ENCODE peak calls at places on chromosomes 13 and 19, in four cellular contexts. K is NCI-H1092, Q is naive B cell, H is Caki2. B is an unnamed sample.

GRCh38 chr19:44848036-44848804 is 2.1 kb downstream of the NECTIN2 start:
- DNase-seq in K (no peak), Q (no peak), H (no peak), B (no peak)

GRCh38 chr19:47609885-47610545 is 1.1 kb downstream of the BICRA start:
- DNase-seq in K (no peak), Q (peak; percentile 28), H (peak; percentile 48), B (peak; percentile 52)

GRCh38 chr19:7526093-7526929 is 3.9 kb downstream of the MCOLN1 start:
- DNase-seq in K (no peak), Q (no peak), H (no peak), B (no peak)

GRCh38 chr19:13363235-13363634 is 143.0 kb downstream of the CACNA1A start:
- DNase-seq in K (no peak), Q (no peak), H (no peak), B (no peak)

GRCh38 chr13:39688699-39689405 is 33.4 kb downstream of the COG6 start:
- DNase-seq in K (no peak), Q (no peak), H (no peak), B (no peak)

GRCh38 chr19:47112664-47113445 is 721 bp downstream of the ZC3H4 start:
- DNase-seq in K (peak; percentile 97), Q (peak; percentile 100), H (peak; percentile 100), B (peak; percentile 95)

GRCh38 chr13:60627071-60627686 is 230.2 kb downstream of the TDRD3 start:
- DNase-seq in K (peak; percentile 11), Q (no peak), H (no peak), B (peak; percentile 8)

GRCh38 chr13:108618233-108618632 is 11.2 kb upstream of the MYO16 start:
- DNase-seq in K (no peak), Q (no peak), H (no peak), B (no peak)

GRCh38 chr13:111411186-111411858 is 90.9 kb downstream of the TEX29 start:
- DNase-seq in K (no peak), Q (no peak), H (no peak), B (no peak)

GRCh38 chr13:106241974-106242373 is 293.5 kb downstream of the EFNB2 start:
- DNase-seq in K (no peak), Q (no peak), H (no peak), B (no peak)

GRCh38 chr19:18756896-18757295 is 34.2 kb downstream of the COMP start:
- DNase-seq in K (no peak), Q (no peak), H (no peak), B (no peak)

GRCh38 chr13:85538957-85539356 is 260.3 kb downstream of the SLITRK6 start:
- DNase-seq in K (no peak), Q (no peak), H (no peak), B (no peak)

GRCh38 chr13:44307844-44308243 is 65.8 kb upstream of the SERP2 start:
- DNase-seq in K (no peak), Q (no peak), H (no peak), B (no peak)

GRCh38 chr13:66657165-66657895 is 572.8 kb downstream of the PCDH9 start:
- DNase-seq in K (peak; percentile 99), Q (no peak), H (peak; percentile 91), B (peak; percentile 94)

GRCh38 chr13:77143325-77143907 is 116.5 kb upstream of the FBXL3 start:
- DNase-seq in K (no peak), Q (no peak), H (no peak), B (no peak)

GRCh38 chr13:34748561-34748960 is 193.5 kb upstream of the NBEA start:
- DNase-seq in K (no peak), Q (no peak), H (peak; percentile 5), B (no peak)

GRCh38 chr19:49106648-49107135 is 7.5 kb upstream of the LIN7B start:
- DNase-seq in K (no peak), Q (peak; percentile 54), H (peak; percentile 65), B (peak; percentile 64)

GRCh38 chr13:42574435-42575311 is 721 bp downstream of the TNFSF11 start:
- DNase-seq in K (no peak), Q (peak; percentile 22), H (no peak), B (no peak)

GRCh38 chr19:40603071-40603718 is 2.0 kb downstream of the LTBP4 start:
- DNase-seq in K (no peak), Q (no peak), H (no peak), B (peak; percentile 36)

GRCh38 chr13:21053231-21053630 is 8.2 kb downstream of the LATS2 start:
- DNase-seq in K (no peak), Q (no peak), H (no peak), B (no peak)

GRCh38 chr13:20053016-20053415 is 94.5 kb downstream of the ZMYM2 start:
- DNase-seq in K (no peak), Q (no peak), H (no peak), B (no peak)

GRCh38 chr13:106246817-106247216 is 288.6 kb downstream of the EFNB2 start:
- DNase-seq in K (no peak), Q (no peak), H (no peak), B (no peak)

GRCh38 chr19:4473011-4473410 is 914 bp downstream of the HDGFL2 start:
- DNase-seq in K (no peak), Q (no peak), H (no peak), B (no peak)

GRCh38 chr19:35670686-35671085 is 4.4 kb downstream of the UPK1A start:
- DNase-seq in K (no peak), Q (no peak), H (no peak), B (no peak)

GRCh38 chr19:39843919-39844793 is 2.0 kb downstream of the FBL start:
- DNase-seq in K (no peak), Q (peak; percentile 45), H (peak; percentile 36), B (peak; percentile 65)

GRCh38 chr13:97005631-97006262 is 11.5 kb upstream of the OXGR1 start:
- DNase-seq in K (no peak), Q (no peak), H (no peak), B (no peak)

GRCh38 chr19:582497-583197 is 7.0 kb upstream of the HCN2 start:
- DNase-seq in K (no peak), Q (no peak), H (no peak), B (no peak)

GRCh38 chr19:34316741-34317241 is 48.2 kb upstream of the GPI start:
- DNase-seq in K (no peak), Q (no peak), H (no peak), B (no peak)

GRCh38 chr19:14476663-14477401 is 1.7 kb upstream of the PTGER1 start:
- DNase-seq in K (no peak), Q (no peak), H (no peak), B (no peak)

GRCh38 chr19:51754106-51754505 is 2.4 kb upstream of the FPR1 start:
- DNase-seq in K (no peak), Q (no peak), H (no peak), B (no peak)

GRCh38 chr19:51800849-51801244 is 5.9 kb downstream of the FPR3 start:
- DNase-seq in K (no peak), Q (no peak), H (no peak), B (no peak)

GRCh38 chr13:94968040-94968756 is 255.9 kb upstream of the SOX21 start:
- DNase-seq in K (peak; percentile 17), Q (no peak), H (no peak), B (peak; percentile 52)

GRCh38 chr13:40064723-40065122 is 409.3 kb downstream of the COG6 start:
- DNase-seq in K (no peak), Q (no peak), H (peak; percentile 14), B (no peak)

GRCh38 chr19:19366691-19367396 is 38.6 kb upstream of the GATAD2A start:
- DNase-seq in K (peak; percentile 6), Q (peak; percentile 66), H (peak; percentile 73), B (peak; percentile 70)

GRCh38 chr13:54194233-54195024 is 1165.8 kb downstream of the OLFM4 start:
- DNase-seq in K (no peak), Q (no peak), H (no peak), B (no peak)

GRCh38 chr13:93029536-93029935 is 197.1 kb upstream of the GPC6 start:
- DNase-seq in K (no peak), Q (no peak), H (no peak), B (no peak)

GRCh38 chr13:108342369-108343289 is 73.1 kb downstream of the TNFSF13B start:
- DNase-seq in K (peak; percentile 5), Q (no peak), H (peak; percentile 3), B (peak; percentile 66)

GRCh38 chr19:30691767-30692516 is 319.8 kb downstream of the ZNF536 start:
- DNase-seq in K (no peak), Q (no peak), H (no peak), B (no peak)

GRCh38 chr19:42074513-42075363 is 1.2 kb upstream of the ZNF574 start:
- DNase-seq in K (no peak), Q (no peak), H (no peak), B (no peak)

B was measured in NCI-H524.